ENCODE peak calls at places on chromosome 10, in four cellular contexts. I is GM12878, M is Panc1, Q is GM23338. P is an unnamed sample.

GRCh38 chr10:100826983-100827818 is 81.8 kb downstream of the PAX2 start:
- DNase-seq in I (no peak), M (no peak), Q (peak), P (peak)

GRCh38 chr10:12350167-12350872 is 973 bp downstream of the CAMK1D start:
- DNase-seq in I (no peak), M (no peak), Q (peak), P (no peak)

GRCh38 chr10:95350212-95350829 is 59.5 kb upstream of the PDLIM1 start:
- DNase-seq in I (no peak), M (no peak), Q (no peak), P (peak)

GRCh38 chr10:54559498-54559897 is 241.5 kb downstream of the PCDH15 start:
- DNase-seq in I (no peak), M (no peak), Q (no peak), P (no peak)

GRCh38 chr10:110774069-110775021 is 97.4 kb upstream of the PDCD4 start:
- DNase-seq in I (peak), M (peak), Q (no peak), P (no peak)

GRCh38 chr10:89582022-89582421 is 46.6 kb upstream of the SLC16A12 start:
- DNase-seq in I (no peak), M (no peak), Q (peak), P (no peak)

GRCh38 chr10:34163075-34163905 is 651.8 kb downstream of the PARD3 start:
- DNase-seq in I (no peak), M (no peak), Q (no peak), P (no peak)

GRCh38 chr10:33193867-33194521 is 140.5 kb downstream of the NRP1 start:
- DNase-seq in I (no peak), M (no peak), Q (no peak), P (no peak)

GRCh38 chr10:131790021-131790420 is 110.8 kb upstream of the PPP2R2D start:
- DNase-seq in I (no peak), M (no peak), Q (no peak), P (no peak)

GRCh38 chr10:7121154-7121797 is 289.6 kb downstream of the SFMBT2 start:
- DNase-seq in I (no peak), M (peak), Q (peak), P (peak)

GRCh38 chr10:85542936-85543730 is 823.5 kb downstream of the GRID1 start:
- DNase-seq in I (no peak), M (no peak), Q (no peak), P (no peak)

GRCh38 chr10:78349165-78349516 is 315.5 kb downstream of the RPS24 start:
- DNase-seq in I (no peak), M (no peak), Q (no peak), P (no peak)

GRCh38 chr10:128064615-128065580 is 61.3 kb downstream of the MKI67 start:
- DNase-seq in I (peak), M (no peak), Q (no peak), P (peak)

GRCh38 chr10:112332509-112333228 is 41.2 kb upstream of the ACSL5 start:
- DNase-seq in I (no peak), M (no peak), Q (no peak), P (no peak)

GRCh38 chr10:56496087-56496486 is 135.0 kb upstream of the ZWINT start:
- DNase-seq in I (no peak), M (no peak), Q (no peak), P (no peak)

GRCh38 chr10:43888551-43888950 is 239.9 kb upstream of the ZNF32 start:
- DNase-seq in I (no peak), M (no peak), Q (no peak), P (no peak)

GRCh38 chr10:34288634-34289033 is 526.5 kb downstream of the PARD3 start:
- DNase-seq in I (no peak), M (no peak), Q (no peak), P (no peak)

GRCh38 chr10:114489521-114490310 is 85.4 kb upstream of the AFAP1L2 start:
- DNase-seq in I (no peak), M (no peak), Q (peak), P (no peak)

GRCh38 chr10:10605551-10606081 is 412.1 kb upstream of the CELF2 start:
- DNase-seq in I (no peak), M (no peak), Q (no peak), P (no peak)

GRCh38 chr10:87093461-87094372 is 926 bp downstream of the GLUD1 start:
- DNase-seq in I (no peak), M (no peak), Q (peak), P (peak)

GRCh38 chr10:85831422-85831821 is 535.2 kb downstream of the GRID1 start:
- DNase-seq in I (no peak), M (no peak), Q (no peak), P (no peak)

GRCh38 chr10:78903351-78903940 is 165.3 kb upstream of the ZMIZ1 start:
- DNase-seq in I (no peak), M (no peak), Q (no peak), P (no peak)

GRCh38 chr10:7093368-7093767 is 317.5 kb downstream of the SFMBT2 start:
- DNase-seq in I (no peak), M (no peak), Q (no peak), P (no peak)

GRCh38 chr10:30386801-30387588 is 37.9 kb upstream of the MTPAP start:
- DNase-seq in I (no peak), M (no peak), Q (no peak), P (no peak)

DNA sequence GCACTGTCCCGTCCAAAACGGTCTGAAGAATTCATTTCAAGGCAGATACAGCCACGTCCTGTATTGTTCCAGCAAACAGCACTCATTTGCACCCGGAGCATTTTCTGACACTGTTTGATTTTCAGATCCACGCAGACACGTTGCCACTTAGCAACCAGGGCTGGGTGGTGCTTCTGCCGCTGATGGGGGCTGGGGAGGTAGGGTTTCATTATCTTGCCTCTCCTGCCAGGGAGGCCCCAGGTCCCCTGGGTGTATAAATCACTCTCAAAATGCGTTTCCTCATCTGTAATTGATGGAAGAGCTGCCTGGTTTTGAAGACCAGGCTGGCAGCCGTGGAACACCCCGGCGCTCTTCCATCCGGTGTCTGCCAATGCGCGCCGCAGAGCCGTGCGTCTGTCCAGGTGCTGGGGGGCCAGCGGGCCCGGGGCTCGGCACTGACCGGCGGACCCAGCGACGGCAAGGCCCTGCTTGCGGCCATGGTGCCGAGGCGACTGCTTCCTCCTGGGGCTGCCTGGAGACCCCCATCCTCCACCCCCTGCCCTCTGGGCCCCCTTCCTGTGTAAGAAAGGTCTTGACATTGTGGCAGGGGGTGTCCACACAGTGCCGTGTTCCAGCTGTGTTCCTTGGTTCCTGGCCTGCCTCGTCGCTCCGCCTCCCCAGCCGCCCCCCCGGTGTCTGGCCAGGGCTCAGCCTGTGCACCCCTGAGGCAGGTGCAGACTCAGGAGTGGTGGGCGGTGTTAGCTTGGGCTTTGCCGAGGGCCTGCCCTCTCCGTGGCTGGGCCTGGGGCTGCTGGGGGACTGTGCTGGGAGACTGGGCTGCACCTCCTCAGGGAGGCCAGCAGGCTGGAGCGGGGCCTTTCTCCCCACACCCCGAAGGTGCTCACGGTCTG is 16.6 kb downstream of the ADGRA1 start:
- DNase-seq in I (no peak), M (no peak), Q (peak), P (no peak)
- TF ChIP-seq POLR2AphosphoS5 in I (no peak), M (no peak), Q (no peak), P (no peak)

GRCh38 chr10:58336242-58336641 is 1.4 kb downstream of the UBE2D1 start:
- DNase-seq in I (no peak), M (no peak), Q (no peak), P (no peak)
- TF ChIP-seq REST in I (peak), M (peak), Q (no peak), P (peak)

GRCh38 chr10:93072225-93072712 is 1.4 kb upstream of the CYP26A1 start:
- DNase-seq in I (no peak), M (no peak), Q (peak), P (no peak)
- H3K4me3 ChIP-seq in I (no peak), M (peak), Q (peak), P (no peak)

GRCh38 chr10:57925045-57925444 is 342.6 kb downstream of the IPMK start:
- DNase-seq in I (no peak), M (no peak), Q (no peak), P (no peak)
- TF ChIP-seq POLR2AphosphoS5 in I (no peak), M (no peak), Q (no peak), P (no peak)

GRCh38 chr10:60417024-60417423 is 27.3 kb upstream of the ANK3 start:
- DNase-seq in I (no peak), M (no peak), Q (no peak), P (no peak)

GRCh38 chr10:60419249-60419648 is 29.6 kb upstream of the ANK3 start:
- DNase-seq in I (no peak), M (no peak), Q (peak), P (no peak)

GRCh38 chr10:60420991-60421894 is 31.6 kb upstream of the ANK3 start:
- DNase-seq in I (no peak), M (no peak), Q (no peak), P (no peak)

GRCh38 chr10:60414877-60415585 is 25.4 kb upstream of the ANK3 start:
- DNase-seq in I (no peak), M (no peak), Q (peak), P (no peak)

GRCh38 chr10:60417898-60418297 is 28.2 kb upstream of the ANK3 start:
- DNase-seq in I (no peak), M (no peak), Q (no peak), P (no peak)
- TF ChIP-seq REST in I (no peak), M (no peak), Q (no peak), P (no peak)

DNA sequence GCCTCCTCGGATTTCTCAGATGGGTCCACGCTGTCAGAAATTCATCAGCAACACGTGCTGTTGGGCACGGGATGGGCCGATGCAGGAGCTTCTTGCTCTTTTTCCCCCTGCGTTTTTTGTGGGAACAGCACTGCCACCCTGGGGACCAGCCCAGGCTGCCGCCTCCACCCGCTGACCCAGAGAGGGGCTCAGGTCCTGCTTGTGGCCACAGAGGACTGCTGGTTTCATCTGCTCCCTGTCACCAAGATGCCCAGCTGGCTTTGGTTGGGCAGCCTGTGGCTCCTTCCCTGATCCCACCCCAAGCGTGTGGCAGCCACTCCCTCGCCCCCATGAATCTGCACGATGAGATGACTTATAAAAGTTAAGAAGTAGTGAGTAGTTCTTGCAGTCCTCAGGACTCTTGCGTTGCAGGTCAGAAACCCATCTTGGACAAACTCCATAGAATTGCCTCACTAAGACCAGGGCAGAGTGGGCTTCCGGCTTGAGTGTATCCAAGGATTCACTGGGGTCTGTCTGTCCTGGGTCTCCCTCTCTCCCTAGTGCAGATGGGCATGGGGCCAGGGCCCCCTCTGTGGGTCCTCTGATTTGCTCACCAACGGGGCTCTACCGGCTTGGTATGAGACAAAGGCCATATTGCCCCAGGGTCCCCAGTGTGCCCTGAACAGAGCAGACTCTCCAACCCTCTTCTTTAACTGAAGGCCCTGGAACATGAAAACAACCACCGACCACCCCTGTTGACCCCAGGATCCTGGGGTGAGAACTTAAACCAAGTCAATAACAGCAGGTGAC is 68.0 kb upstream of the CHST15 start:
- DNase-seq in I (no peak), M (no peak), Q (no peak), P (no peak)
- H3K4me3 ChIP-seq in I (no peak), M (no peak), Q (no peak), P (no peak)

GRCh38 chr10:17406036-17406834 is 48.2 kb downstream of the ST8SIA6 start:
- DNase-seq in I (no peak), M (no peak), Q (peak), P (no peak)
- TF ChIP-seq POLR2AphosphoS5 in I (no peak), M (no peak), Q (no peak), P (no peak)

GRCh38 chr10:20002657-20003056 is 186.4 kb downstream of the PLXDC2 start:
- DNase-seq in I (no peak), M (no peak), Q (no peak), P (no peak)

GRCh38 chr10:20005638-20006037 is 189.4 kb downstream of the PLXDC2 start:
- DNase-seq in I (no peak), M (no peak), Q (no peak), P (no peak)

GRCh38 chr10:20007426-20007825 is 191.2 kb downstream of the PLXDC2 start:
- DNase-seq in I (no peak), M (no peak), Q (no peak), P (no peak)

GRCh38 chr10:20004087-20004523 is 187.9 kb downstream of the PLXDC2 start:
- DNase-seq in I (peak), M (no peak), Q (no peak), P (peak)

DNA sequence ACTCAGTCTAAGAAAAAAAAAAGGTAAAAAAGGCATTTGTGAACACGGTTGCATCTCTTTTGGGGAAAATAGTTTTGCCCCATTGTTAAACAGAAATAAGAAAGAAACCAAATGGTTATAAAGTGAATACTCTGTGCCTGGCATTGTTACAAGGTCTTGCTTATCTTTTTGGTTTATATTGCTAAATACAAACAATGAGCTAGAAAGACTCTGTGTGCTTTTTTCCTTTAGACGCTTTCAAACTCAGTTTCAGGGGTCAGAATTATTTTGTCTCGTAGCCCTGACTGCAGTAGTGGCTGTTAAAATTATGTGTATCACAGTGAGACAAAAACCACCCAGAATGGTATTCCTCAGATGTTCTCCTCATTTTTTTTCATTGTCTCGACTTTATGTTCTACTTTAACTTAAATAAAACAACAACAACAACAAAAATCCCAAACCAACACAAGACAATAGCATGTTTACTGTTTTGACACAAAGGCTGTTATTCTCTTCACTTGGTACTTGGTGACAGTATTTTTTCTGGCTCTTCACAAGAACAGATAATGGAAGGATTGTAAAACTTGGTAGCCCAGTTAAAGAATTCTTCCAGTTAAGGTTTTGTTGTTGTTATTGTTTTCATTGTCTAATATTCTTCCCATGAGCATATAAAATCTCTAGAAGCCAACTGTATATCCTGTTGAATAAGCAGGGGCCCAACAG is 190.1 kb downstream of the PLXDC2 start:
- DNase-seq in I (no peak), M (no peak), Q (no peak), P (no peak)
- TF ChIP-seq REST in I (no peak), M (no peak), Q (no peak), P (no peak)

DNA sequence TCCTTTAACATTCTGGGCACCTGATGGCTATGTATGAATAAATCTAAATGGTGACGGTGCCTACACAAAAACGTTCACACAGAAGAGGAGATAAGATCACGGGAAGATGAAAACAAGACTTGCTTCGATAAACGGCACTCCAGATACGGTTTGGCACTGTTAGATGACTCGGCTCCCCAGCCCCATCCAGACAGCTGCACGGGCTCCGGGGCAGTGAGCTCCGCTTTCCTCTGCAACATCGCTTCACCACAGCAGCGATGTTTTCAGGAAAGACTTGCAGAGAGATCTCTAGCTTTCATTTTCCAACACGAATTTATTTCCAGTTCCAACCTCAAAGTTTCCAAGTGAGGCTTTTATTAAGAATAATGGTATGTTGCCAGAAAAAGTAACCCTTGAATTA is 132.1 kb downstream of the KLF6 start:
- DNase-seq in I (no peak), M (no peak), Q (no peak), P (no peak)
- H3K4me3 ChIP-seq in I (no peak), M (no peak), Q (no peak), P (no peak)

DNA sequence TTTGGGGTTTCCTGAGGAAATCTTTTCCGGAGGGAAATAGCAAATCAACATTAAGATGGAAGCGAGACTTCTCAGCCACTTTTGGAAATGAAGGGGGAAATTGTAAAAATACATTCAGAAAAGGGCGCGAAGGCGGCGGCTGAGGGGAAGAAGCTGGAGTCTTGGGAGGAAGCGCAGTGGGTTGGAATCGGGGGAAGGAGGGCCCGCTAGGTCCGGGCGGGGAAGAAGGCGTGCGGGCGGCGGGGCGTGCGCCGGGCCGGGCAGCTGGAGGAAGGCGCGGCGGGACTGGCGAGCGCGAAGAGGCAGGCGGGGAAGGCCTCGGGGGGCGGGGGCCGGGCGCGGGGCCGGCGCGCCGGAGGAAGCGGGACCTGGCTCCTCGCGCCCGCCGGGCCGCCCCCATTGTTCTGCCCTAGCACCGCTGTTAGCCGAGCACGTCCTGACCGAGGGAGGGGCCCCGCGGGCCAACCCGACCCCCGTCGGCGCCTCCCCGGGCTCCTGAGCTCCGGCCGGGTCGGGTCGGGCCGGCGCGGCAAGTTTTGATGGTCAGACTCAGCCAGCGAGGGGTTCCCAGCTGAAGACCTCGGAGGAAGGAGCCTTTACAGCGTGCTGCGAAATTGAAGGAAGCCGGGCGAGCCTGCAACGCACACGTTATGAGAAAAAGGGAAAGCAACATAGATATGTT is 1.6 kb upstream of the SKIDA1 start:
- DNase-seq in I (no peak), M (no peak), Q (peak), P (peak)
- TF ChIP-seq POLR2AphosphoS5 in I (no peak), M (no peak), Q (no peak), P (peak)

P was measured in HL-60.